ENCODE peak calls at places on chromosomes 2 and 18, in four cellular contexts. H is sigmoid colon, N is HepG2, K is upper lobe of left lung. E is an unnamed sample.

GRCh38 chr2:45908316-45909150 is 257.1 kb downstream of the PRKCE start:
- DNase-seq in H (no peak), N (no peak), K (no peak), E (no peak)

GRCh38 chr2:44268259-44268649 is 7.0 kb upstream of the SLC3A1 start:
- DNase-seq in H (no peak), N (no peak), K (no peak), E (no peak)

GRCh38 chr2:36450466-36451196 is 95.1 kb downstream of the CRIM1 start:
- DNase-seq in H (no peak), N (peak; percentile 37), K (no peak), E (no peak)

GRCh38 chr2:56244911-56245530 is 61.2 kb downstream of the CCDC85A start:
- DNase-seq in H (no peak), N (no peak), K (no peak), E (no peak)

GRCh38 chr2:134253804-134254203 is at the start of gene MGAT5:
- DNase-seq in H (no peak), N (no peak), K (no peak), E (peak; percentile 55)

GRCh38 chr2:58709687-58710354 is 468.7 kb upstream of the FANCL start:
- DNase-seq in H (no peak), N (no peak), K (no peak), E (no peak)

GRCh38 chr2:158663796-158664195 is 131.3 kb upstream of the DAPL1 start:
- DNase-seq in H (no peak), N (no peak), K (no peak), E (no peak)

GRCh38 chr2:36351291-36352023 is 4.1 kb upstream of the CRIM1 start:
- DNase-seq in H (no peak), N (no peak), K (no peak), E (no peak)

GRCh38 chr2:85523906-85524566 is 14.9 kb upstream of the MAT2A start:
- DNase-seq in H (no peak), N (no peak), K (no peak), E (no peak)

GRCh38 chr18:11004951-11005350 is 144.4 kb downstream of the PIEZO2 start:
- DNase-seq in H (no peak), N (no peak), K (no peak), E (no peak)

GRCh38 chr18:35671952-35672603 is 90.5 kb downstream of the GALNT1 start:
- DNase-seq in H (no peak), N (no peak), K (no peak), E (no peak)

GRCh38 chr2:219552382-219553167 is 8.7 kb downstream of the TMEM198 start:
- DNase-seq in H (peak; percentile 93), N (peak; percentile 79), K (peak; percentile 97), E (peak; percentile 45)

GRCh38 chr2:98734157-98734556 is 3.2 kb upstream of the MGAT4A start:
- DNase-seq in H (no peak), N (no peak), K (no peak), E (peak; percentile 57)

GRCh38 chr18:62516242-62516641 is 6.6 kb upstream of the ZCCHC2 start:
- DNase-seq in H (no peak), N (no peak), K (no peak), E (no peak)

GRCh38 chr2:65305899-65306298 is 78.3 kb downstream of the ACTR2 start:
- DNase-seq in H (no peak), N (no peak), K (no peak), E (no peak)

GRCh38 chr2:189393440-189394111 is 47.7 kb upstream of the WDR75 start:
- DNase-seq in H (no peak), N (no peak), K (no peak), E (no peak)

GRCh38 chr2:113797237-113797636 is 40.8 kb upstream of the SLC35F5 start:
- DNase-seq in H (no peak), N (no peak), K (no peak), E (no peak)

GRCh38 chr2:197538412-197538811 is 22.5 kb downstream of the MOB4 start:
- DNase-seq in H (no peak), N (no peak), K (no peak), E (no peak)

DNA sequence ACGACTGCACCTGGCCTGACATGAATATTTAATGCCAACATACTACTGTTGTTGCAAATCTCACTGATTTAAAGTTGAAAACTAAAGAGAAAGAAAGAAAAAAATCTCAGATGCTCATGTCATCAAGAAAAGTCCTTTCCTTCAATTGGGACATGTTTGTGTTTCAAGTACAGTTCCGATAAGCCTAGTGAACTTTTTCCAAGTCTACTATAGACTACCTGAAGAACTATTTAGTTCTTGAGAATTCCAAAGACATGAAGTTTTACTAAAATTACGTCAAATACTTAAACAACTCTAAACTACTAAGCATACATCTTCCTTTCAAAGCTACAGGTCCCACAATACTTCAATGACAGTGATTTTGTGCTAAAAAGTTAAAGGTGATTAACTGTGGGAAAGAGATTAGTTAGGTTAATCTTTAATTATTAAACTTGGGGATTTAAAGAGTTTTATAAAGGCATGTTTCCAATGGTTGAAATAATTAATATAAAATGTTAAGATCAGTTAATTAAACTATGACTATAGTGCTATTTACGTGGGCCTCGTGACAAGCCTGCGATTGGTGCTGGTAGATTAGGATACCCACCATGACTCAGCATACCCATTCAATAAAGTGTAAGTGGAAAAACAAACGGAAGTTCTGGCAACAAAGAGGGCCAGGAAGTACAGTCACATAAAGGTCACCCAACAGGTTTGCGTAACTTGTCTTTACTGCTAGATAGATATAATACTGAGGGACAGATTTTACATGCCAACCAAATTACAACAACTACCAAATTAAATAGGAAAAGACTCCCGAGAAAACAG is 55.5 kb downstream of the SEPTIN10 start:
- DNase-seq in H (no peak), N (peak; percentile 96), K (no peak), E (peak; percentile 48)
- TF ChIP-seq POLR2AphosphoS5 in H (peak; percentile 15), N (no peak), K (no peak), E (no peak)

DNA sequence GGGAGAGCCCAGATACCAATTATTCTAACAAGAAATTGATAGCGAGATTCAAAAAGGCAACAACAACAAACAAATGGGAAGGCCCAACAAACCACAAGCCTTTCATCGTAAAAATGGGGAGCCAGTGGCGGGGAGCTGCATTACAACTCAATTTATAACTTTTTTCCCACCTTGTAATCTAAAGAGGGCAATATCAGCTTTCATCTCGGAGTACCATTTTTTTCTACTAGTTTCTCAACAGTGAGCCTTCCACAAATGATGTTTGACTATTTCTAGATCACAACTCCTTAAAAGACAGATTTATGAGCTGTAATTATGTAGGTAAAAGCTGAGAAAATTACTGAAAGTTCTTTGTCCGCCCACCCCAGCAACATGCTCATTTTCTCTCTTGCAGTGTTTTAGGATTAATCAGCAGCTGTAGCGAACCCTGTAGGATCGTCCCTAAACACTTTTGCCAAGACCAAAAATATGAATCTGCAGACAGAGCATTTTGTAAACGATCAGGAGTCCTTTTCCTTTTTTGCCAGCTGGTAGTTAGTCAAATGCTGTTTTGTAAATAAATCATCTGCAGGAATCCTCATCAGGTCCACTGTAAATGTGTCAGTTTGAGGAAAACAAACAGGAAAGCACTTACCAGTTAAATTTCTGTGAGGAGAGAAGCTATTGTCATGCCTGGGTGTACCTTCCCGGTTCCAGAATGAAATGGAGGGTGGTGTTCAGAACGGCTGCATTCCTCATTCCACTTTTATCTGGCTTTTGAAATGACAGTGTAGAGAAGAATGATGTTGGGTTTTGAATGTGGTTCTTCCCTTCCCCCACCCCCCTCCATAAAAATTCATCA is 53.2 kb downstream of the EEF1B2 start:
- DNase-seq in H (no peak), N (no peak), K (no peak), E (no peak)
- TF ChIP-seq CTCF in H (no peak), N (no peak), K (no peak), E (no peak)

DNA sequence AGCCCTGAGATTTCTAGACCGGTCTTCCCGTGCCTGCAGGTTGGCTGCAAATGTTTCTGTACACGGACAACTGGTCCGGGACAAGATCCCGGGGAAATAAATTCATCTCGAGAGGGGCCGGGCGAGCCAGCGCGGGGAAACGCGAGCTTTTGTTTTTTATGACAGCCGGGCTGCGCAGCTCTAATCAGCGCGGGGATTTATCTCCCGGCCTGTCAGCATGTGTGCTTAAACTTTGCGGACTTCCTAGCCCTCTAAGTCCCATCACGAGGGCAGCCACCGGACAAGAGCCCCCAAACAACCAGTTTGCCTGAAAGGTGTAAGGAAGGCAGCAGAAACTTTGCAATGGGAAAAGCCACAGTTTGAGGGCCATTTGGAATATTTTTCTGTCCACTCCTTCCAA is 5.8 kb downstream of the MEIS1 start:
- DNase-seq in H (peak; percentile 80), N (no peak), K (peak; percentile 46), E (no peak)
- H3K27ac ChIP-seq in H (peak overlapping the region; percentile 97), N (no peak overlapping the region), K (peak overlapping the region; percentile 97), E (no peak overlapping the region)

GRCh38 chr2:218399391-218400166 is at the start of gene CTDSP1:
- DNase-seq in H (peak; percentile 99), N (peak; percentile 94), K (peak; percentile 97), E (peak; percentile 91)
- TF ChIP-seq POLR2AphosphoS5 in H (peak; percentile 82), N (peak; percentile 65), K (peak; percentile 98), E (peak; percentile 39)

GRCh38 chr2:160270571-160271113 is 70.6 kb upstream of the ITGB6 start:
- DNase-seq in H (peak; percentile 70), N (no peak), K (no peak), E (no peak)
- TF ChIP-seq CTCF in H (no peak), N (no peak), K (peak; percentile 6), E (no peak)

GRCh38 chr18:2412261-2412660 is 159.0 kb downstream of the METTL4 start:
- DNase-seq in H (no peak), N (no peak), K (no peak), E (no peak)
- H3K27ac ChIP-seq in H (no peak overlapping the region), N (no peak overlapping the region), K (no peak overlapping the region), E (no peak overlapping the region)

DNA sequence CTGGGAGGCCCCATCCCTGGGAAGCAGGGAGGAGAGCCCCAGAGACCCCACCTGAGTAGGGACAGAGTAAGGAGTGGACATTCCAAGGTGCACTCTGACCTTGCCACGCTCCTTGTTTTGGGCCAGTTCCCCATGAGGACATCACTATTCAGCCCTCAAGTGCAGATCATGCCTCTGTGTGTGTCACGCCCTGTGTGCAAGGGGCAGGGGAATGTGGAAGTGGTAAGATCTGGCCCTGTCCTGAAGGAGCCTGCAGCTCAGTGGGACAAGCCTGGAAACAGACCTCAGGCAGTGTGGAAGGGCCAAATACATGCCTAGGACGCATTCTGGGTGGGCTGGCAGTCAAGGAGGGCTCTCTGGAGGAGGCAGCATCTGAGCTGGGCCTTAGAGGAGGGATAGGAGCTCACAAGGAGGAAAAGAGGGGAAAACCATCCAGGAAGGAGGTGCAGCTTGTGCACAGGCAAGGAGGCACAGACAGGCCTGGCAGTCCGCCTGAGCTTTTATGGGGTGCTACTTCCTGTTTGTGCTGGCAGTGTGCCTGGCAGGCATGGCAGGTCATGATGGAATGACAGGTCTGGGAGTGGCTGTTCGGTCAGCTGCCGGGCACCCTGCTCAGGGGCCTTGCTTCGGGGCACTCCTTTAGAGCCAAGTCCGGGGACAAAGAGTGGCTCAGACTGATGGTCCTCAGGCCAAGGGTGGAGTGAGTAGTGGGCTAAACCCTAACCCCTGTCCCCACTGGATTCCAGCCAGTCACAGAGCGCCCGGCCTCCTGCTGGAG is 3.3 kb downstream of the KLHL30 start:
- DNase-seq in H (no peak), N (peak; percentile 54), K (peak; percentile 52), E (peak; percentile 73)
- TF ChIP-seq POLR2AphosphoS5 in H (no peak), N (no peak), K (no peak), E (peak; percentile 44)

E was measured in HL-60.